ENCODE peak calls at places on chromosome 16, in five cellular contexts. G is ascending aorta, S is HCT116, I is neural crest cell, L is IMR-90. V is an unnamed sample.
A peak's percentile ranks its signal among the peaks of the same experiment; 100 is the strongest.

GRCh38 chr16:86882586-86883280 is 304.4 kb downstream of the FOXL1 start:
- DNase-seq in G (peak; percentile 71), I (no peak), S (no peak), L (peak; percentile 88), V (no peak)

GRCh38 chr16:82580293-82580900 is 46.4 kb upstream of the CDH13 start:
- DNase-seq in I (no peak), G (no peak), L (no peak), S (peak; percentile 4), V (no peak)

GRCh38 chr16:89098767-89099430 is 5.2 kb downstream of the ACSF3 start:
- DNase-seq in L (no peak), S (no peak), G (no peak), I (no peak), V (no peak)

GRCh38 chr16:84603115-84603816 is 14.6 kb downstream of the COTL1 start:
- DNase-seq in S (peak; percentile 55), G (peak; percentile 97), L (peak; percentile 99), I (no peak), V (no peak)

GRCh38 chr16:74372953-74373846 is 2.9 kb upstream of the NPIPB15 start:
- DNase-seq in S (no peak), G (no peak), L (no peak), I (no peak), V (no peak)

GRCh38 chr16:22624759-22625533 is 114.3 kb downstream of the NPIPB5 start:
- DNase-seq in G (peak; percentile 38), L (no peak), S (no peak), I (no peak), V (no peak)

GRCh38 chr16:55955845-55956244 is 80.7 kb upstream of the CES5A start:
- DNase-seq in L (no peak), S (no peak), G (no peak), I (no peak), V (no peak)

GRCh38 chr16:22297114-22297870 is at the start of gene POLR3E:
- DNase-seq in I (peak; percentile 100), G (peak; percentile 100), S (peak; percentile 93), L (peak; percentile 95), V (peak; percentile 100)

GRCh38 chr16:51392651-51393187 is 241.6 kb upstream of the SALL1 start:
- DNase-seq in I (peak; percentile 9), S (no peak), L (peak; percentile 85), G (no peak), V (peak; percentile 20)

GRCh38 chr16:90008708-90009145 is 10.5 kb downstream of the DBNDD1 start:
- DNase-seq in L (peak; percentile 16), G (no peak), I (no peak), S (no peak), V (no peak)

GRCh38 chr16:54240180-54241125 is 46.1 kb downstream of the IRX3 start:
- DNase-seq in L (no peak), I (no peak), S (no peak), G (no peak), V (no peak)

GRCh38 chr16:70685938-70686375 is at the start of gene MTSS2:
- DNase-seq in G (peak; percentile 90), L (peak; percentile 85), S (peak; percentile 35), I (peak; percentile 77), V (peak; percentile 95)

GRCh38 chr16:87203060-87203656 is 114.0 kb downstream of the C16orf95 start:
- DNase-seq in I (peak; percentile 83), L (peak; percentile 77), G (peak; percentile 80), S (peak; percentile 85), V (peak; percentile 84)

GRCh38 chr16:56108724-56109123 is 82.6 kb upstream of the GNAO1 start:
- DNase-seq in S (no peak), L (no peak), I (no peak), G (no peak), V (no peak)

GRCh38 chr16:88769617-88770458 is 15.2 kb downstream of the PIEZO1 start:
- DNase-seq in I (no peak), S (no peak), L (no peak), G (no peak), V (peak; percentile 74)

GRCh38 chr16:3879258-3879886 is 1.1 kb downstream of the CREBBP start:
- DNase-seq in S (no peak), G (peak; percentile 66), I (no peak), L (no peak), V (peak; percentile 53)

GRCh38 chr16:19737306-19737975 is 19.4 kb downstream of the IQCK start:
- DNase-seq in G (peak; percentile 40), S (no peak), I (no peak), L (no peak), V (no peak)

GRCh38 chr16:31267332-31268032 is 7.7 kb downstream of the ITGAM start:
- DNase-seq in G (no peak), L (no peak), S (no peak), I (no peak), V (no peak)

GRCh38 chr16:19520861-19521331 is 1.0 kb downstream of the GDE1 start:
- DNase-seq in S (no peak), L (peak; percentile 54), G (no peak), I (no peak), V (no peak)

GRCh38 chr16:55542459-55543082 is 23.9 kb upstream of the CAPNS2 start:
- DNase-seq in I (no peak), L (peak; percentile 72), G (no peak), S (no peak), V (no peak)

GRCh38 chr16:49961087-49961486 is 63.9 kb upstream of the CNEP1R1 start:
- DNase-seq in S (no peak), G (no peak), L (peak; percentile 3), I (no peak), V (no peak)

GRCh38 chr16:31471875-31472558 is at the start of gene TGFB1I1:
- DNase-seq in S (no peak), I (no peak), G (peak; percentile 89), L (peak; percentile 80), V (peak; percentile 52)

GRCh38 chr16:31876955-31877828 is 3.6 kb downstream of the ZNF267 start:
- DNase-seq in G (no peak), S (no peak), L (peak; percentile 96), I (no peak), V (no peak)

GRCh38 chr16:51071326-51071725 is 79.7 kb downstream of the SALL1 start:
- DNase-seq in L (no peak), I (no peak), G (no peak), S (no peak), V (no peak)

GRCh38 chr16:518858-519257 is 8.7 kb upstream of the CAPN15 start:
- DNase-seq in G (no peak), L (no peak), I (no peak), S (no peak), V (no peak)

GRCh38 chr16:31149894-31150890 is at the start of gene PRSS36:
- DNase-seq in G (no peak), I (no peak), L (no peak), S (no peak), V (no peak)

GRCh38 chr16:49049191-49049590 is 232.4 kb downstream of the CBLN1 start:
- DNase-seq in L (no peak), G (no peak), I (no peak), S (no peak), V (no peak)

GRCh38 chr16:71520550-71520949 is 5.7 kb upstream of the CHST4 start:
- DNase-seq in I (no peak), G (no peak), S (no peak), L (no peak), V (no peak)

GRCh38 chr16:89422905-89423630 is 67.3 kb downstream of the ANKRD11 start:
- DNase-seq in L (peak; percentile 79), I (no peak), G (no peak), S (no peak), V (no peak)

GRCh38 chr16:9378876-9379275 is 287.4 kb downstream of the HAPSTR1 start:
- DNase-seq in S (no peak), L (no peak), G (no peak), I (no peak), V (no peak)

GRCh38 chr16:31071861-31072260 is 2.2 kb downstream of the ZNF668 start:
- DNase-seq in S (no peak), G (no peak), I (no peak), L (peak; percentile 94), V (no peak)

GRCh38 chr16:89495121-89495520 is 4.8 kb upstream of the ANKRD11 start:
- DNase-seq in G (no peak), L (peak; percentile 80), S (no peak), I (no peak), V (peak; percentile 47)

GRCh38 chr16:57446530-57447141 is 549 bp downstream of the CIAPIN1 start:
- DNase-seq in S (no peak), G (peak; percentile 72), I (peak; percentile 19), L (peak; percentile 4), V (no peak)

DNA sequence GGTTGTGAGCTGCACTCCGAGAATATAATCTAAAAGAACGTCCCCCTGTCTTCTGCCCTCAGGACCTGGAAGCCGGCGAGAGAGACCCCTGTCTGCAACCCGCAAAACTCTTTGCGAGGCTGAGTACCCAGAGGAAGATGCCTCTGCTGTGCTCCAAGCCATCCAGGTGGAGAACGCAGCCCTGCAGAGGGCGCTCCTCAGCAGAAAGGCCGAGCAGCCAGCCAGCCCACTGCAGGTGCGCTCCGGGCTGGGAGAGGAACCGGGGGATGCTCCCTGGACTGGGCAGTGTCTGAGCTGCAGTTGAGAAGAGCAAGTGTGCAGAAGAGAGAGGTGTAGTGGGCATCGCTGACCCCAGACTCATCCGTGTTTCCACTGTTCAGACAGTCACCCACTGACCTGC is 148.3 kb downstream of the KATNIP start:
- DNase-seq in I (peak; percentile 50), L (no peak), G (peak; percentile 41), S (no peak), V (peak; percentile 72)
- TF ChIP-seq CTCF in I (peak; percentile 41), L (no peak), G (no peak), S (peak; percentile 75), V (peak; percentile 52)

DNA sequence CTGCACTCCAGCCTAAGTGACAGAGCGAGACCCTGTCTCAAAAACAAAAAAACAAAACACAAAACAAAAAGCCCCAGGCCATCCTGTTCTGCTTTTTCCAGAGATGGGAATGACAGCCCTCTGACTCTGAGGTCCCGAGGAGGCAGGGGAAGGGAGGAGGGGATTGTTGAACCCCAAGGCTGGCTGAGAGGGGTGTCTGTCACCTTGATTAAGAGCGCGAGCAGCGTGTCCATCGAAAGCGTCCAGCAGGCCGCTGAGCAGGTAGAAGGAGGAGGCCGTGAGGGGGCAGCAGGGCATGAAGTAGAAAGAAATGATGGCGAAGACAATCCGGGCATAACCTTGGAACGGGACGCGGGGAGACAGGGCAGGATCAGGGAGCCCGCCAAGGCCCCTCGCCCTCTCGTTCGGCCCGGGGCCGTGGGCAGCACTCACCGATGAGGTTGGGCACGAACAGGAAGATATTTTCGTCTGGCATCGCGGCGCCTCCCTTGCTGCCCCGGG is 593 bp downstream of the CDIPT start:
- DNase-seq in I (no peak), G (no peak), L (no peak), S (no peak), V (peak; percentile 35)
- TF ChIP-seq CTCF in I (no peak), G (no peak), L (peak; percentile 30), S (no peak), V (no peak)

GRCh38 chr16:24037335-24037734 is 201.6 kb downstream of the PRKCB start:
- DNase-seq in S (no peak), G (no peak), I (no peak), L (no peak), V (no peak)
- TF ChIP-seq CTCF in S (no peak), G (no peak), I (no peak), L (no peak), V (no peak)

DNA sequence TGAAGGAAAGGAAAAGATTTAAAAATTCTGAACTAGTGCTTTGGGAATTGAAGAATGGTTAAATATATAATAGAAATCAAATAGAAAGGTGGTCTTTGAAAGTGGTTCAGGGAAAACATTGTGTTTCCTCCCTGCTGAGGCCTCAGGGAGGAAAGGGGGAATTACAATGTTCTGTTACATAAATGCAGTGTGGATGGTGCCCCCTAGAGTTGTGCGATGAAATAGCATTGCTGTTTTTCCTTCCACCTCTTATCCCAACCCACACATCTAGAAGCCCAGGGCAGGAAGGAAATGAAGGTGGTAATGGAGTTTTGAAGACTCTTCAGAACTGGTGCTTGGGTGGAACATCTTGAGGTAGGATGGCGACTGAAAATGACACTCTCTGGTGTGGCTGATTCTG is 6.4 kb upstream of the TOX3 start:
- DNase-seq in I (no peak), L (no peak), S (no peak), G (no peak), V (no peak)
- TF ChIP-seq CTCF in I (peak; percentile 68), L (no peak), S (peak; percentile 19), G (no peak), V (no peak)